ENCODE peak calls at places on chromosome 20, in six cellular contexts. V, B, F, P, K and I are unnamed samples.

GRCh38 chr20:38073307-38074010 is 39.9 kb downstream of the RPRD1B start:
- DNase-seq in V (no peak), B (no peak), F (peak), P (no peak), K (peak), I (peak)

GRCh38 chr20:4047614-4048013 is 32.3 kb upstream of the RNF24 start:
- DNase-seq in V (no peak), B (no peak), F (no peak), P (no peak), K (no peak), I (no peak)

GRCh38 chr20:46992640-46993035 is 98.0 kb downstream of the EYA2 start:
- DNase-seq in V (no peak), B (no peak), F (no peak), P (no peak), K (peak), I (no peak)

GRCh38 chr20:4610871-4611270 is 110.8 kb upstream of the PRND start:
- DNase-seq in V (no peak), B (no peak), F (no peak), P (no peak), K (no peak), I (no peak)

GRCh38 chr20:40861427-40862008 is 167.1 kb upstream of the TOP1 start:
- DNase-seq in V (no peak), B (no peak), F (no peak), P (no peak), K (no peak), I (no peak)

GRCh38 chr20:41466836-41467619 is 100.4 kb upstream of the EMILIN3 start:
- DNase-seq in V (no peak), B (no peak), F (no peak), P (no peak), K (no peak), I (no peak)

GRCh38 chr20:62117362-62117646 is 5.0 kb upstream of the LSM14B start:
- DNase-seq in V (no peak), B (no peak), F (no peak), P (no peak), K (no peak), I (no peak)

GRCh38 chr20:45833030-45833882 is at the start of gene SNX21:
- DNase-seq in V (peak), B (peak), F (peak), P (peak), K (peak), I (peak)

GRCh38 chr20:44187054-44187762 is at the start of gene JPH2:
- DNase-seq in V (no peak), B (peak), F (peak), P (no peak), K (peak), I (peak)

GRCh38 chr20:19265646-19266374 is 53.4 kb downstream of the SLC24A3 start:
- DNase-seq in V (no peak), B (no peak), F (no peak), P (no peak), K (no peak), I (no peak)

GRCh38 chr20:58549681-58550542 is 34.7 kb upstream of the APCDD1L start:
- DNase-seq in V (no peak), B (peak), F (no peak), P (no peak), K (no peak), I (no peak)

GRCh38 chr20:17501701-17502100 is 29.5 kb downstream of the BFSP1 start:
- DNase-seq in V (no peak), B (no peak), F (no peak), P (no peak), K (no peak), I (no peak)

GRCh38 chr20:4665591-4665990 is 56.1 kb upstream of the PRND start:
- DNase-seq in V (no peak), B (no peak), F (no peak), P (no peak), K (no peak), I (no peak)

GRCh38 chr20:32227744-32228688 is 20.3 kb downstream of the POFUT1 start:
- DNase-seq in V (no peak), B (no peak), F (no peak), P (no peak), K (no peak), I (no peak)

GRCh38 chr20:58652606-58653303 is 1.7 kb downstream of the STX16 start:
- DNase-seq in V (no peak), B (no peak), F (no peak), P (no peak), K (no peak), I (no peak)

GRCh38 chr20:36544134-36545018 is 3.1 kb downstream of the MYL9 start:
- DNase-seq in V (no peak), B (no peak), F (peak), P (no peak), K (no peak), I (peak)

GRCh38 chr20:15475483-15475882 is 1097.8 kb downstream of the KIF16B start:
- DNase-seq in V (no peak), B (no peak), F (peak), P (no peak), K (peak), I (peak)

GRCh38 chr20:3923818-3924217 is 34.6 kb downstream of the PANK2 start:
- DNase-seq in V (no peak), B (no peak), F (peak), P (no peak), K (no peak), I (peak)

GRCh38 chr20:7967199-7967844 is 27.1 kb upstream of the HAO1 start:
- DNase-seq in V (no peak), B (no peak), F (peak), P (no peak), K (no peak), I (peak)

GRCh38 chr20:11249239-11249638 is 575.4 kb upstream of the JAG1 start:
- DNase-seq in V (no peak), B (no peak), F (no peak), P (no peak), K (no peak), I (no peak)

GRCh38 chr20:16555754-16556153 is 17.5 kb downstream of the KIF16B start:
- DNase-seq in V (no peak), B (no peak), F (no peak), P (no peak), K (no peak), I (no peak)

GRCh38 chr20:47256665-47257236 is 99.7 kb downstream of the ZMYND8 start:
- DNase-seq in V (no peak), B (no peak), F (no peak), P (no peak), K (no peak), I (peak)